ENCODE peak calls at places on chromosomes 4 and X, in eight cellular contexts. R is ascending aorta, A is cardiac muscle cell, D is heart left ventricle, I is HL-60, E is stomach, H is psoas muscle, N is A549. K is an unnamed sample.

GRCh38 chr4:82865592-82865991 is 25.4 kb downstream of the SEC31A start:
- DNase-seq in R (no peak), A (no peak), D (no peak), I (peak; percentile 36), E (no peak), H (no peak), N (no peak), K (peak; percentile 75)

GRCh38 chr4:80309301-80310004 is 26.1 kb upstream of the CFAP299 start:
- DNase-seq in R (no peak), A (no peak), D (no peak), I (no peak), E (no peak), H (no peak), N (no peak), K (peak; percentile 89)

GRCh38 chrX:2401590-2402360 is 99.0 kb downstream of the DHRSX start:
- DNase-seq in R (no peak), A (no peak), D (no peak), I (no peak), E (peak; percentile 57), H (peak; percentile 61), N (no peak), K (no peak)

GRCh38 chr4:32560306-32560705 is 1840.1 kb downstream of the PCDH7 start:
- DNase-seq in R (no peak), A (peak; percentile 21), D (no peak), I (no peak), E (no peak), H (no peak), N (no peak), K (peak; percentile 74)

GRCh38 chr4:150578745-150579470 is 3.0 kb upstream of the MAB21L2 start:
- DNase-seq in R (no peak), A (peak; percentile 42), D (no peak), I (no peak), E (no peak), H (no peak), N (no peak), K (no peak)

GRCh38 chrX:65586491-65586890 is 51.9 kb upstream of the LAS1L start:
- DNase-seq in R (no peak), A (no peak), D (no peak), I (no peak), E (no peak), H (no peak), N (no peak), K (no peak)

GRCh38 chrX:40224658-40225057 is 126.9 kb upstream of the BCOR start:
- DNase-seq in R (no peak), A (no peak), D (no peak), I (no peak), E (no peak), H (no peak), N (no peak), K (no peak)

GRCh38 chr4:41389356-41389755 is 132.6 kb downstream of the UCHL1 start:
- DNase-seq in R (no peak), A (no peak), D (no peak), I (no peak), E (no peak), H (no peak), N (no peak), K (no peak)

GRCh38 chrX:111244238-111244750 is 26.0 kb downstream of the CAPN6 start:
- DNase-seq in R (no peak), A (peak; percentile 40), D (no peak), I (no peak), E (no peak), H (no peak), N (peak; percentile 8), K (peak; percentile 3)

GRCh38 chrX:1851527-1851926 is 236.7 kb downstream of the ASMT start:
- DNase-seq in R (no peak), A (no peak), D (no peak), I (no peak), E (no peak), H (no peak), N (no peak), K (peak; percentile 3)

GRCh38 chrX:130725519-130725918 is 177.5 kb downstream of the ENOX2 start:
- DNase-seq in R (no peak), A (no peak), D (no peak), I (no peak), E (no peak), H (no peak), N (no peak), K (no peak)

GRCh38 chr4:99816611-99817309 is at the start of gene DAPP1:
- DNase-seq in R (peak; percentile 69), A (no peak), D (peak; percentile 27), I (peak; percentile 71), E (peak; percentile 74), H (no peak), N (no peak), K (no peak)

GRCh38 chrX:139077303-139078131 is 366.0 kb upstream of the FGF13 start:
- DNase-seq in R (no peak), A (no peak), D (no peak), I (peak; percentile 11), E (no peak), H (no peak), N (no peak), K (no peak)

GRCh38 chrX:13940646-13941045 is 89.0 kb downstream of the GEMIN8 start:
- DNase-seq in R (no peak), A (no peak), D (no peak), I (no peak), E (no peak), H (no peak), N (no peak), K (no peak)

GRCh38 chr4:38154681-38155588 is 194.7 kb downstream of the PTTG2 start:
- DNase-seq in R (peak; percentile 62), A (no peak), D (peak; percentile 45), I (no peak), E (peak; percentile 79), H (peak; percentile 75), N (no peak), K (no peak)

DNA sequence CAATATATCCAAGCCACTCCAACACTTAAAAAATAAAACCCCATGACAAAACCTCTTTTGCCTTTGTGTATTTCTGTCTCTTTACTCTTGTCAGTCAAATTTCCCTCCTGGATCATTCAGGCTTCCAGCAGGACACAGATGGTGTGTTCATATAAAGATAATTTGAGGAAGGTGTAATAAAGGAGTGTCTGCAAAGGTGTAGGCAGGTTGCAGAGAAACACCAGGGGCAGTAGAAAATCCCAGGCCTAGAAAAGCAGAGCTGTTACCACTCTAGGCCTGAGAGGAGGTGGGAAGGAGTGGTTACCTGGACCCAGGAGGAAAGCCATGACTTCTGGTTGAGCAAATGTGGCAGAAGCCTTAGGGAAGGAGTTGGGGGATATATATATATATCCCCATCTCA is 28.8 kb downstream of the CHRNA9 start:
- DNase-seq in R (no peak), A (peak; percentile 24), D (no peak), I (no peak), E (no peak), H (no peak), N (no peak), K (no peak)
- H3K4me3 ChIP-seq in R (no peak overlapping the region), A (no peak overlapping the region), D (no peak overlapping the region), I (no peak overlapping the region), E (no peak overlapping the region), H (no peak overlapping the region), N (no peak overlapping the region), K (no peak overlapping the region)

DNA sequence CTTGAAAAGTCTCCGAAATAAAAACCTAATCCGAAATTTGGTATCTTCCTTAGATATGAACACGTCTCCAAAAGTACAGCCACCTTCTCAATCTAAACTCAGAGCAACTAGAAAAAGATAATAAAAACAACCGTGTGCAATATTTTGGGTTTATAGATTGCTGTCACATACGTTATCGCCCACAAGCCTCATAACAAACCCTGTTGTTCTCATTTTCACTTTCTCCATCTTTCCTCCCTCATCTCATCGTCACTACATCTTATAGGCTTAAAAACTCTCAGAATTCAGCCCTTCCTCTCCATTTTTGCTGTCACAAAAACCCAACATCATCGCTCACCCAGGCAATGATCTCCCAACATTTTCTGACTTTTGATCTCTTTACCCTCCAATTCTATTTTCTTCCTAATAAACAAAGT is 448 bp upstream of the SCFD2 start:
- DNase-seq in R (no peak), A (no peak), D (no peak), I (no peak), E (no peak), H (no peak), N (no peak), K (no peak)
- H3K27ac ChIP-seq in R (peak overlapping the region; percentile 30), A (no peak overlapping the region), D (peak overlapping the region; percentile 38), I (peak overlapping the region; percentile 60), E (peak overlapping the region; percentile 80), H (peak overlapping the region; percentile 82), N (peak overlapping the region; percentile 77), K (no peak overlapping the region)

GRCh38 chr4:182306792-182307507 is 63.7 kb downstream of the TENM3 start:
- DNase-seq in R (no peak), A (no peak), D (no peak), I (no peak), E (no peak), H (no peak), N (no peak), K (no peak)
- TF ChIP-seq CTCF in R (no peak), A (peak; percentile 36), D (peak; percentile 8), I (no peak), E (no peak), H (no peak), N (peak; percentile 11), K (peak; percentile 45)

GRCh38 chr4:56241500-56241899 is 145.8 kb downstream of the AASDH start:
- DNase-seq in R (no peak), A (no peak), D (no peak), I (no peak), E (no peak), H (no peak), N (no peak), K (no peak)

GRCh38 chr4:56234098-56234497 is 153.2 kb downstream of the AASDH start:
- DNase-seq in R (no peak), A (no peak), D (no peak), I (no peak), E (no peak), H (no peak), N (no peak), K (no peak)

GRCh38 chr4:56235714-56236113 is 151.6 kb downstream of the AASDH start:
- DNase-seq in R (no peak), A (no peak), D (no peak), I (no peak), E (no peak), H (no peak), N (no peak), K (no peak)

GRCh38 chr4:56240554-56241190 is 146.6 kb downstream of the AASDH start:
- DNase-seq in R (no peak), A (peak; percentile 74), D (no peak), I (no peak), E (no peak), H (no peak), N (no peak), K (no peak)

DNA sequence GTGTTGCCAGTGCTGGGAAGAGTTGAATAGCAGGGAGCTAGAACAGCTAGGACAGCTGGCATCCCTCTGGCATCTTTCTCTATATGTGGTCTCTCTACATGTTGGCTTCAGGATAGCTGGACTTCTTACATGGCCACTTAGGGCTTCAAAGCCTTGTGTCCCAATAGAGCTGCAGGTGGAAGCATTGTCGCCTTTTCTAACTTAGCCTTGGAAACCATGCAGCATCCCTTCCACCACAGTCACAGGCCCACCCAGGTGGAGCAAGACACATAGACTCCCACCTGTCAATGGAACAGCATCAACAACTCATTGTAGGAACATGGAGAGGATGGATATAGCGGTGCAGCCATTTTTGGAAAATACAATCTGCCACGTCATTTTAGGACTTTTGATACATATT is 149.0 kb downstream of the AASDH start:
- DNase-seq in R (no peak), A (no peak), D (no peak), I (no peak), E (no peak), H (no peak), N (no peak), K (no peak)
- H3K4me3 ChIP-seq in R (no peak overlapping the region), A (no peak overlapping the region), D (no peak overlapping the region), I (no peak overlapping the region), E (no peak overlapping the region), H (no peak overlapping the region), N (no peak overlapping the region), K (no peak overlapping the region)

K was measured in brain microvascular endothelial cell.